ENCODE peak calls at places on chromosomes 13 and 19, in seven cellular contexts. R is A673, D is heart left ventricle, M is body of pancreas, N is psoas muscle, O is SK-N-SH, K is prostate gland. Q is an unnamed sample.
A peak's percentile ranks its signal among the peaks of the same experiment; 100 is the strongest.

GRCh38 chr19:9885077-9885552 is 50.0 kb downstream of the PIN1 start:
- DNase-seq in R (peak; percentile 43), D (peak; percentile 55), M (no peak), N (peak; percentile 73), O (peak; percentile 32), K (no peak), Q (no peak)

GRCh38 chr13:105997436-105998232 is 537.8 kb downstream of the EFNB2 start:
- DNase-seq in R (peak; percentile 43), D (no peak), M (no peak), N (no peak), O (no peak), K (no peak), Q (no peak)

GRCh38 chr19:1992759-1993260 is 22.7 kb downstream of the BTBD2 start:
- DNase-seq in R (no peak), D (no peak), M (no peak), N (peak; percentile 52), O (peak; percentile 93), K (no peak), Q (no peak)

GRCh38 chr19:10769533-10770491 is 51.9 kb downstream of the DNM2 start:
- DNase-seq in R (no peak), D (peak; percentile 88), M (peak; percentile 78), N (peak; percentile 82), O (peak; percentile 80), K (no peak), Q (peak; percentile 77)

GRCh38 chr13:19618925-19619324 is 14.5 kb upstream of the MPHOSPH8 start:
- DNase-seq in R (peak; percentile 34), D (no peak), M (no peak), N (no peak), O (peak; percentile 49), K (no peak), Q (peak; percentile 33)

GRCh38 chr13:86383561-86383960 is 584.3 kb upstream of the SLITRK6 start:
- DNase-seq in R (no peak), D (no peak), M (no peak), N (no peak), O (no peak), K (no peak), Q (no peak)

GRCh38 chr13:27496851-27497250 is 46.5 kb upstream of the MTIF3 start:
- DNase-seq in R (no peak), D (no peak), M (no peak), N (no peak), O (no peak), K (no peak), Q (no peak)

GRCh38 chr13:37392389-37392788 is 206.2 kb downstream of the POSTN start:
- DNase-seq in R (no peak), D (no peak), M (no peak), N (no peak), O (no peak), K (no peak), Q (no peak)

GRCh38 chr19:6551607-6552450 is 21.0 kb downstream of the TNFSF9 start:
- DNase-seq in R (peak; percentile 68), D (no peak), M (no peak), N (peak; percentile 56), O (peak; percentile 70), K (no peak), Q (peak; percentile 56)

GRCh38 chr13:27406178-27406939 is 18.1 kb upstream of the GTF3A start:
- DNase-seq in R (peak; percentile 43), D (no peak), M (peak; percentile 41), N (no peak), O (peak; percentile 53), K (peak; percentile 19), Q (peak; percentile 45)

GRCh38 chr13:73177911-73178565 is 119.2 kb downstream of the KLF5 start:
- DNase-seq in R (no peak), D (no peak), M (no peak), N (no peak), O (no peak), K (no peak), Q (no peak)

GRCh38 chr19:10617409-10618121 is 7.8 kb upstream of the SLC44A2 start:
- DNase-seq in R (no peak), D (no peak), M (no peak), N (no peak), O (peak; percentile 11), K (peak; percentile 70), Q (no peak)

GRCh38 chr13:46170687-46171086 is 11.3 kb downstream of the LCP1 start:
- DNase-seq in R (peak; percentile 69), D (no peak), M (no peak), N (no peak), O (no peak), K (no peak), Q (no peak)

GRCh38 chr13:113153810-113154748 is 4.4 kb upstream of the PROZ start:
- DNase-seq in R (peak; percentile 75), D (peak; percentile 91), M (peak; percentile 91), N (peak; percentile 91), O (peak; percentile 93), K (peak; percentile 76), Q (peak; percentile 64)

GRCh38 chr19:5166262-5166661 is 174.3 kb downstream of the PTPRS start:
- DNase-seq in R (no peak), D (no peak), M (no peak), N (no peak), O (no peak), K (no peak), Q (no peak)

GRCh38 chr19:40279120-40279551 is 6.0 kb downstream of the AKT2 start:
- DNase-seq in R (no peak), D (peak; percentile 90), M (peak; percentile 41), N (peak; percentile 87), O (peak; percentile 15), K (no peak), Q (no peak)

GRCh38 chr13:113001251-113002140 is 32.5 kb downstream of the MCF2L start:
- DNase-seq in R (peak; percentile 77), D (peak; percentile 64), M (peak; percentile 75), N (no peak), O (peak; percentile 95), K (peak; percentile 79), Q (peak; percentile 100)

GRCh38 chr19:41386442-41386841 is 10.1 kb downstream of the TMEM91 start:
- DNase-seq in R (no peak), D (no peak), M (no peak), N (no peak), O (no peak), K (peak; percentile 23), Q (no peak)

GRCh38 chr13:41257535-41257934 is 5.8 kb downstream of the MTRF1 start:
- DNase-seq in R (no peak), D (no peak), M (no peak), N (no peak), O (no peak), K (no peak), Q (no peak)

GRCh38 chr13:26025771-26026170 is 26.0 kb downstream of the SHISA2 start:
- DNase-seq in R (no peak), D (no peak), M (no peak), N (no peak), O (no peak), K (no peak), Q (no peak)

GRCh38 chr19:42276821-42277220 is 7.8 kb downstream of the CIC start:
- DNase-seq in R (no peak), D (no peak), M (no peak), N (no peak), O (no peak), K (no peak), Q (no peak)

GRCh38 chr19:31039151-31039550 is 310.1 kb downstream of the TSHZ3 start:
- DNase-seq in R (no peak), D (no peak), M (no peak), N (no peak), O (no peak), K (no peak), Q (no peak)

GRCh38 chr19:50290775-50291174 is 38.4 kb downstream of the KCNC3 start:
- DNase-seq in R (no peak), D (no peak), M (no peak), N (no peak), O (no peak), K (no peak), Q (no peak)

GRCh38 chr19:12880551-12881171 is 588 bp downstream of the DNASE2 start:
- DNase-seq in R (peak; percentile 43), D (peak; percentile 55), M (peak; percentile 48), N (no peak), O (no peak), K (no peak), Q (no peak)

GRCh38 chr13:34040863-34041262 is 222.9 kb downstream of the RFC3 start:
- DNase-seq in R (no peak), D (no peak), M (no peak), N (no peak), O (no peak), K (no peak), Q (no peak)

GRCh38 chr19:17303940-17304267 is 679 bp upstream of the ABHD8 start:
- DNase-seq in R (no peak), D (no peak), M (no peak), N (no peak), O (no peak), K (no peak), Q (no peak)

GRCh38 chr19:850979-851335 is 1.1 kb upstream of the ELANE start:
- DNase-seq in R (no peak), D (no peak), M (no peak), N (no peak), O (no peak), K (no peak), Q (no peak)
- H3K27ac ChIP-seq in R (no peak overlapping the region), D (peak overlapping the region; percentile 82), M (peak overlapping the region; percentile 88), N (peak overlapping the region; percentile 14), O (no peak overlapping the region), K (peak overlapping the region; percentile 64), Q (peak overlapping the region; percentile 39)

GRCh38 chr13:78762825-78763224 is 103.9 kb upstream of the OBI1 start:
- DNase-seq in R (peak; percentile 79), D (no peak), M (no peak), N (no peak), O (no peak), K (no peak), Q (no peak)

GRCh38 chr13:78759704-78760103 is 100.7 kb upstream of the OBI1 start:
- DNase-seq in R (no peak), D (no peak), M (no peak), N (no peak), O (peak; percentile 8), K (no peak), Q (peak; percentile 10)

GRCh38 chr13:78768950-78769349 is 110.0 kb upstream of the OBI1 start:
- DNase-seq in R (no peak), D (no peak), M (no peak), N (no peak), O (no peak), K (no peak), Q (no peak)

GRCh38 chr13:78764665-78765064 is 105.7 kb upstream of the OBI1 start:
- DNase-seq in R (no peak), D (no peak), M (no peak), N (no peak), O (no peak), K (no peak), Q (no peak)
- TF ChIP-seq CTCF in R (no peak), D (no peak), M (no peak), N (no peak), O (no peak), K (no peak), Q (no peak)

DNA sequence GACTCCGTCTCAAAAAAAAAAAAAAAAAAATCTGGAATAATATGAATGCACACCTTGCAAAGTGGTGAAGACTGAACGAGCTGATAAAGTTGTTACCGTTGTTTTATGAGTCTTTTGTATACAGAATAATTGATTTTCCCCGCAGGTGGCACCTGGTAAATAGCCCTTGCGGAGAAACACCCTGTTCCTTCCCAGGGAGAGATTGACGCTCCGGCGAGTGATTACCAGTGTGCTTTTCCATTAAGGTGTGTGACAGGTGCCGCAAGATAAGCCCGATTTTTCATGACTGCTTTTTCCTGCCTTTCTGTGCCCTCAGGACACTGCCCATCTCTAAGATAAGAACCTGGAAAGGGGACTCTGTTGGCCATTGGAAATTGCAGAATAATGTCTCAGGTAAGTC is 943 bp downstream of the ZNF302 start:
- DNase-seq in R (no peak), D (no peak), M (no peak), N (no peak), O (no peak), K (no peak), Q (no peak)
- H3K9me3 ChIP-seq in R (peaks cover 49% of the 10 kb centered on the region), D (no peaks in the 10 kb centered on the region), M (peaks cover 9% of the 10 kb centered on the region), N (peaks cover 9% of the 10 kb centered on the region), O (peaks cover 6% of the 10 kb centered on the region), K (no peaks in the 10 kb centered on the region), Q (no peaks in the 10 kb centered on the region)

GRCh38 chr19:38719761-38720558 is 24.3 kb downstream of the CAPN12 start:
- DNase-seq in R (no peak), D (no peak), M (no peak), N (no peak), O (no peak), K (no peak), Q (no peak)
- H3K27ac ChIP-seq in R (no peak overlapping the region), D (peak overlapping the region; percentile 88), M (peak overlapping the region; percentile 71), N (peak overlapping the region; percentile 73), O (peak overlapping the region; percentile 1), K (peak overlapping the region; percentile 40), Q (no peak overlapping the region)

Q was measured in WERI-Rb-1.